ENCODE peak calls at places on chromosomes 7 and 10, in six cellular contexts. S is GM10248, N is chondrocyte, D is heart right ventricle, O is lung, Z is GM13976. U is an unnamed sample.

GRCh38 chr10:1638889-1639418 is 98.4 kb downstream of the ADARB2 start:
- DNase-seq in S (no peak), N (peak), D (no peak), O (no peak), Z (no peak), U (no peak)

GRCh38 chr7:98300595-98301372 is 19.3 kb downstream of the BRI3 start:
- DNase-seq in O (no peak), D (no peak), N (no peak), S (no peak), Z (no peak), U (no peak)

GRCh38 chr10:80464557-80465466 is 10.7 kb downstream of the TSPAN14 start:
- DNase-seq in Z (no peak), O (no peak), N (no peak), D (peak), S (no peak), U (no peak)

GRCh38 chr10:70896551-70896950 is 8.2 kb upstream of the PCBD1 start:
- DNase-seq in D (no peak), Z (no peak), N (no peak), O (no peak), S (no peak), U (no peak)

GRCh38 chr7:27751888-27752660 is 12.1 kb downstream of the TAX1BP1 start:
- DNase-seq in N (no peak), O (no peak), S (no peak), Z (no peak), D (no peak), U (no peak)

GRCh38 chr7:38656976-38657375 is 25.8 kb upstream of the AMPH start:
- DNase-seq in N (no peak), S (no peak), O (no peak), Z (no peak), D (no peak), U (no peak)

GRCh38 chr7:102251531-102252372 is 34.9 kb upstream of the SH2B2 start:
- DNase-seq in S (no peak), N (no peak), O (no peak), Z (no peak), D (no peak), U (no peak)

GRCh38 chr7:101538596-101539459 is 90.3 kb downstream of the MYL10 start:
- DNase-seq in S (peak), O (peak), N (peak), D (peak), Z (peak), U (peak)

GRCh38 chr7:109641445-109641844 is 1071.8 kb downstream of the DNAJB9 start:
- DNase-seq in S (no peak), Z (no peak), N (no peak), O (no peak), D (no peak), U (no peak)

GRCh38 chr10:22210267-22210666 is 7.5 kb downstream of the EBLN1 start:
- DNase-seq in Z (no peak), S (no peak), N (no peak), D (no peak), O (no peak), U (no peak)

GRCh38 chr7:40186586-40186985 is 51.8 kb downstream of the SUGCT start:
- DNase-seq in N (no peak), O (no peak), D (no peak), Z (no peak), S (no peak), U (no peak)

GRCh38 chr10:4033341-4033896 is 248.4 kb upstream of the KLF6 start:
- DNase-seq in D (no peak), O (no peak), Z (peak), N (no peak), S (peak), U (no peak)

GRCh38 chr7:100366411-100367250 is 6.7 kb upstream of the PILRA start:
- DNase-seq in D (no peak), S (peak), O (no peak), N (peak), Z (peak), U (no peak)

GRCh38 chr10:50614444-50615137 is 9.2 kb downstream of the SGMS1 start:
- DNase-seq in S (peak), N (no peak), Z (no peak), O (no peak), D (no peak), U (no peak)

GRCh38 chr7:46129831-46130230 is 208.8 kb upstream of the IGFBP3 start:
- DNase-seq in Z (no peak), O (no peak), S (no peak), N (no peak), D (no peak), U (no peak)

GRCh38 chr7:42976371-42976770 is 44.2 kb downstream of the MRPL32 start:
- DNase-seq in O (no peak), D (no peak), S (no peak), N (no peak), Z (no peak), U (no peak)

GRCh38 chr10:127415901-127416630 is 133.0 kb upstream of the NPS start:
- DNase-seq in S (no peak), O (no peak), N (no peak), D (no peak), Z (no peak), U (no peak)

GRCh38 chr10:118106426-118106825 is 59.7 kb upstream of the RAB11FIP2 start:
- DNase-seq in Z (peak), O (no peak), N (no peak), S (peak), D (no peak), U (no peak)

GRCh38 chr10:62638062-62638477 is 166.4 kb upstream of the ADO start:
- DNase-seq in S (no peak), N (no peak), D (no peak), Z (no peak), O (no peak), U (peak)

GRCh38 chr10:86888585-86889381 is 68.6 kb downstream of the MMRN2 start:
- DNase-seq in Z (peak), N (no peak), S (peak), O (no peak), D (no peak), U (no peak)

GRCh38 chr7:37149019-37149814 is 299.4 kb downstream of the ELMO1 start:
- DNase-seq in S (no peak), O (no peak), Z (no peak), D (no peak), N (no peak), U (no peak)

DNA sequence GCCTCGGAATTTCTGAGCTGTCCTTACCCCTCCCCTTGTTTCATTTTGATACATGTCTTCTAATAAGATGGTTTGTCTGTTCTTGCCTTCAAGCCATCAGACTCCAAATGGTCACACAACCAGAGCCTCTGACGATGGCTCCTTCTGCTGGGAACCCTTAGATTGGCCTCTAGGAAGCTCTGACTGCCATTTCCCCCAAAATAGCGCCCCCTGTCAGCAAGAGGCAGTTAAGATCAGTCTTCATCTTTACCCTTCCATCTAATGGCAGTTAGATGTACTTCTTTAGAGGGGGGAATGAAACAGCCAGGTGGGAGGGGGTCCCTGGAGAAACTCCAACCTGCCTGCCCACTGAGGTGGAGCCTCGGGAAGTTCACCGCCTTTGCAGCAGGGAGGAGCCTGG is 85.8 kb upstream of the GPR22 start:
- DNase-seq in Z (no peak), O (no peak), N (no peak), S (no peak), D (no peak), U (no peak)
- TF ChIP-seq CTCF in Z (no peak), O (no peak), N (peak), S (no peak), D (no peak), U (no peak)

GRCh38 chr10:67173787-67174186 is 248.0 kb downstream of the LRRTM3 start:
- DNase-seq in N (no peak), Z (no peak), S (no peak), D (no peak), O (no peak), U (no peak)
- TF ChIP-seq CTCF in N (no peak), Z (peak), S (no peak), D (no peak), O (no peak), U (no peak)

GRCh38 chr10:35691522-35692236 is 49.6 kb upstream of the FZD8 start:
- DNase-seq in O (no peak), D (no peak), N (no peak), S (no peak), Z (no peak), U (no peak)
- TF ChIP-seq CTCF in O (no peak), D (no peak), N (no peak), S (no peak), Z (no peak), U (no peak)

DNA sequence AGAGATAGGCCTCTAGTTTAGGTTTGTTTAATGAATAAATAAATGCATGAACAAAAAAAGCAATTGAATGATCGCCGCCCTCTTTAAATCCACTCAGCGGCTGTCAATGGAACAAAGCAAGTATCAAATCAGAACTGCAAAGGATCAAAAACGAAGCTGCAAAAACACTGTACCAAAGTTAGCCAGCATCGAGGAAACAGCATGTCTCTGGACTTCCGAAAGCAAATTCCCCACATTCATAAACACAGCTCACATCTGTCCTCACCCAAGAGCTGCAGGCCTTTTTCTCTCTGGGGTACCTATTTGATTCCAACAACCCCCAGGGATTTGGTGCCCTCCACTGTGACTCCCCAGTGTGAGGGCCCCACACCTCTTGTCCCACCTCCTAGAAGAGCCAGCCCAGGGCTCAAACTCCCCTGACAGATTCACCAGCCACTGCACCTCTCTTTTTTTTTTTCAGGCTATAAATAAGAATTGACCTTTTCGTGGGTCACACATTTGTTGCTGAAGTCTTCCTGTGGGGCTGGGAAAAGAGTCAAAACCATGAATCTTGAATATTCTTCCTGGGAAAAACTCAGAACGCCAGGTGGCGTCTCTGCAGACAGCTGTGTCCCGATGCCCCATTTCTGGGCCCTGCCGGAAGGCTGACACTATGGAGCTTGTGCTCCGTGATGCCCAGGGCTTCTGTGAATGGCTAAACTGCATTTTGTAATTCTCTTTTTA is 51.8 kb downstream of the HSPA12A start:
- DNase-seq in N (no peak), S (no peak), Z (no peak), D (peak), O (no peak), U (no peak)
- TF ChIP-seq CTCF in N (peak), S (no peak), Z (no peak), D (peak), O (no peak), U (no peak)

GRCh38 chr7:80047856-80048459 is 86.7 kb upstream of the GNAI1 start:
- DNase-seq in S (no peak), Z (no peak), D (no peak), N (no peak), O (no peak), U (no peak)
- TF ChIP-seq CTCF in S (no peak), Z (no peak), D (no peak), N (peak), O (no peak), U (no peak)